ENCODE peak calls at places on chromosomes 16 and 17, in seven cellular contexts. G is gastrocnemius medialis; Z is T-helper 22 cell; U is heart right ventricle; J is activated CD4-positive, alpha-beta T cell treated with anti-CD3 and anti-CD28 coated beads for 48 hours; P is activated T-helper 2 cell treated with anti-CD3 and anti-CD28 coated beads, Interferon-gamma antibody, Interleukin-2, Interleukin-4, amounts not matched to agents 10 μg/mL and 5 μg/mL and 100 μg/mL, durations not matched to agents 14 hours and 24 hours and 36 hours; T is IMR-90. R is an unnamed sample.

GRCh38 chr17:50352072-50352692 is 6.3 kb downstream of the XYLT2 start:
- DNase-seq in G (no peak), Z (no peak), U (no peak), J (no peak), P (no peak), T (no peak), R (no peak)

GRCh38 chr16:50282010-50282538 is 15.7 kb downstream of the ADCY7 start:
- DNase-seq in G (peak), Z (peak), U (peak), J (peak), P (peak), T (no peak), R (peak)

GRCh38 chr16:64993464-64993863 is 128.4 kb downstream of the CDH11 start:
- DNase-seq in G (no peak), Z (no peak), U (no peak), J (no peak), P (no peak), T (no peak), R (no peak)

GRCh38 chr17:66414528-66415175 is 112.2 kb downstream of the PRKCA start:
- DNase-seq in G (no peak), Z (no peak), U (no peak), J (no peak), P (no peak), T (no peak), R (no peak)

GRCh38 chr17:1037238-1037879 is 40.4 kb downstream of the TIMM22 start:
- DNase-seq in G (no peak), Z (no peak), U (no peak), J (no peak), P (no peak), T (no peak), R (no peak)

GRCh38 chr17:61389670-61390478 is 9.8 kb upstream of the TBX2 start:
- DNase-seq in G (no peak), Z (no peak), U (peak), J (peak), P (no peak), T (peak), R (peak)

GRCh38 chr16:28990375-28991040 is 5.7 kb downstream of the LAT start:
- DNase-seq in G (no peak), Z (peak), U (no peak), J (peak), P (peak), T (no peak), R (peak)

GRCh38 chr17:78185981-78186688 is 717 bp downstream of the TK1 start:
- DNase-seq in G (no peak), Z (no peak), U (peak), J (peak), P (no peak), T (no peak), R (no peak)

GRCh38 chr17:80704381-80704819 is 159.8 kb downstream of the RPTOR start:
- DNase-seq in G (no peak), Z (no peak), U (no peak), J (no peak), P (no peak), T (peak), R (no peak)

GRCh38 chr16:11207646-11208045 is 48.4 kb downstream of the SOCS1 start:
- DNase-seq in G (no peak), Z (no peak), U (no peak), J (peak), P (no peak), T (no peak), R (peak)

R was measured in stimulated activated CD4-positive, alpha-beta T cell treated with anti-CD3 and anti-CD28 coated beads, Interleukin-4, amount 100 ng/mL, for 24 hours.